ENCODE peak calls at places on chromosome 14, in five cellular contexts. A is NCI-H1105, U is AML-193, W is H4, E is T-helper 2 cell. B is an unnamed sample.

GRCh38 chr14:77988096-77988870 is 181.9 kb upstream of the NRXN3 start:
- DNase-seq in A (no peak), U (no peak), E (no peak), W (no peak), B (no peak)

GRCh38 chr14:68793734-68794129 is 865 bp upstream of the ZFP36L1 start:
- DNase-seq in E (no peak), U (no peak), W (no peak), A (no peak), B (no peak)

GRCh38 chr14:104965561-104966231 is 12.5 kb downstream of the AHNAK2 start:
- DNase-seq in U (no peak), W (no peak), E (no peak), A (no peak), B (no peak)

GRCh38 chr14:60639677-60640076 is 9.6 kb downstream of the SIX1 start:
- DNase-seq in E (no peak), W (no peak), U (no peak), A (no peak), B (no peak)

GRCh38 chr14:30889244-30889594 is 14.9 kb downstream of the COCH start:
- DNase-seq in A (no peak), U (no peak), W (no peak), E (no peak), B (no peak)

GRCh38 chr14:61459229-61459628 is 137.8 kb downstream of the PRKCH start:
- DNase-seq in E (no peak), U (no peak), W (no peak), A (no peak), B (no peak)

GRCh38 chr14:95228240-95228639 is 70.9 kb upstream of the DICER1 start:
- DNase-seq in A (no peak), U (no peak), W (no peak), E (no peak), B (no peak)

GRCh38 chr14:32507029-32507984 is 178.2 kb downstream of the AKAP6 start:
- DNase-seq in U (no peak), E (no peak), W (peak; percentile 62), A (no peak), B (no peak)

GRCh38 chr14:89319687-89320086 is 97.3 kb downstream of the FOXN3 start:
- DNase-seq in U (no peak), A (no peak), E (no peak), W (no peak), B (no peak)

GRCh38 chr14:37171678-37172023 is 755 bp downstream of the SLC25A21 start:
- DNase-seq in U (no peak), W (no peak), A (no peak), E (no peak), B (no peak)

GRCh38 chr14:93970589-93970966 is 5.8 kb downstream of the ASB2 start:
- DNase-seq in E (peak; percentile 39), W (peak; percentile 23), U (peak; percentile 56), A (peak; percentile 7), B (peak; percentile 65)

GRCh38 chr14:90741682-90741946 is 74.6 kb downstream of the TTC7B start:
- DNase-seq in E (no peak), A (no peak), U (no peak), W (no peak), B (no peak)

GRCh38 chr14:92794547-92794941 is 439 bp downstream of the GOLGA5 start:
- DNase-seq in E (no peak), W (no peak), U (no peak), A (no peak), B (no peak)

GRCh38 chr14:52950898-52951729 is at the start of gene FERMT2:
- DNase-seq in A (peak; percentile 76), U (no peak), E (peak; percentile 8), W (peak; percentile 74), B (peak; percentile 5)

GRCh38 chr14:89977668-89978067 is 21.9 kb downstream of the TDP1 start:
- DNase-seq in W (no peak), E (no peak), U (no peak), A (no peak), B (no peak)

GRCh38 chr14:35754671-35755070 is 54.4 kb downstream of the RALGAPA1 start:
- DNase-seq in U (no peak), A (no peak), W (no peak), E (no peak), B (no peak)

GRCh38 chr14:52080171-52080800 is 11.4 kb upstream of the NID2 start:
- DNase-seq in A (no peak), U (no peak), E (no peak), W (peak; percentile 42), B (no peak)